ENCODE peak calls at places on chromosomes 3 and 15, in four cellular contexts. One of them, this sample, is unnamed.

GRCh38 chr3:41900265-41900664 is 61.6 kb downstream of the ULK4 start:
- DNase-seq in cardiac muscle cell: peak
- DNase-seq in heart left ventricle: no peak
- DNase-seq in esophagus muscularis mucosa: no peak
- DNase-seq in this sample: no peak

GRCh38 chr3:153927107-153927506 is 194.1 kb upstream of the ARHGEF26 start:
- DNase-seq in cardiac muscle cell: no peak
- DNase-seq in heart left ventricle: no peak
- DNase-seq in esophagus muscularis mucosa: no peak
- DNase-seq in this sample: no peak

GRCh38 chr3:35760147-35760546 is 120.8 kb downstream of the ARPP21 start:
- DNase-seq in cardiac muscle cell: peak
- DNase-seq in heart left ventricle: no peak
- DNase-seq in esophagus muscularis mucosa: no peak
- DNase-seq in this sample: no peak

GRCh38 chr15:41331833-41332787 is at the start of gene OIP5:
- DNase-seq in cardiac muscle cell: peak
- DNase-seq in heart left ventricle: peak
- DNase-seq in esophagus muscularis mucosa: peak
- DNase-seq in this sample: peak

GRCh38 chr15:93190238-93190637 is 101.2 kb upstream of the RGMA start:
- DNase-seq in cardiac muscle cell: no peak
- DNase-seq in heart left ventricle: no peak
- DNase-seq in esophagus muscularis mucosa: no peak
- DNase-seq in this sample: no peak

GRCh38 chr3:61114316-61114953 is 136.8 kb downstream of the FHIT start:
- DNase-seq in cardiac muscle cell: no peak
- DNase-seq in heart left ventricle: no peak
- DNase-seq in esophagus muscularis mucosa: no peak
- DNase-seq in this sample: no peak

GRCh38 chr3:149608987-149609386 is 48.8 kb downstream of the WWTR1 start:
- DNase-seq in cardiac muscle cell: no peak
- DNase-seq in heart left ventricle: no peak
- DNase-seq in esophagus muscularis mucosa: no peak
- DNase-seq in this sample: no peak

GRCh38 chr15:51801391-51801835 is 28.0 kb upstream of the TMOD3 start:
- DNase-seq in cardiac muscle cell: peak
- DNase-seq in heart left ventricle: no peak
- DNase-seq in esophagus muscularis mucosa: no peak
- DNase-seq in this sample: peak

GRCh38 chr3:112365035-112365434 is 32.1 kb downstream of the CD200 start:
- DNase-seq in cardiac muscle cell: no peak
- DNase-seq in heart left ventricle: no peak
- DNase-seq in esophagus muscularis mucosa: no peak
- DNase-seq in this sample: no peak

GRCh38 chr15:88985547-88986393 is 72.6 kb upstream of the MFGE8 start:
- DNase-seq in cardiac muscle cell: no peak
- DNase-seq in heart left ventricle: no peak
- DNase-seq in esophagus muscularis mucosa: no peak
- DNase-seq in this sample: no peak

GRCh38 chr3:195150194-195151118 is 120.5 kb downstream of the XXYLT1 start:
- DNase-seq in cardiac muscle cell: peak
- DNase-seq in heart left ventricle: peak
- DNase-seq in esophagus muscularis mucosa: no peak
- DNase-seq in this sample: peak

GRCh38 chr3:193732827-193733226 is 139.8 kb downstream of the OPA1 start:
- DNase-seq in cardiac muscle cell: no peak
- DNase-seq in heart left ventricle: no peak
- DNase-seq in esophagus muscularis mucosa: peak
- DNase-seq in this sample: no peak

GRCh38 chr15:48424076-48424475 is 92.8 kb downstream of the DUT start:
- DNase-seq in cardiac muscle cell: no peak
- DNase-seq in heart left ventricle: no peak
- DNase-seq in esophagus muscularis mucosa: no peak
- DNase-seq in this sample: no peak

GRCh38 chr3:13947912-13948311 is 68.0 kb upstream of the WNT7A start:
- DNase-seq in cardiac muscle cell: peak
- DNase-seq in heart left ventricle: no peak
- DNase-seq in esophagus muscularis mucosa: no peak
- DNase-seq in this sample: no peak

GRCh38 chr15:24761704-24762302 is 86.2 kb downstream of the NPAP1 start:
- DNase-seq in cardiac muscle cell: no peak
- DNase-seq in heart left ventricle: no peak
- DNase-seq in esophagus muscularis mucosa: no peak
- DNase-seq in this sample: no peak

GRCh38 chr3:9715764-9716437 is 12.3 kb downstream of the CPNE9 start:
- DNase-seq in cardiac muscle cell: no peak
- DNase-seq in heart left ventricle: no peak
- DNase-seq in esophagus muscularis mucosa: peak
- DNase-seq in this sample: peak

GRCh38 chr3:162398554-162398953 is 901.9 kb downstream of the OTOL1 start:
- DNase-seq in cardiac muscle cell: no peak
- DNase-seq in heart left ventricle: no peak
- DNase-seq in esophagus muscularis mucosa: no peak
- DNase-seq in this sample: no peak

GRCh38 chr15:67146875-67147381 is 81.5 kb downstream of the SMAD3 start:
- DNase-seq in cardiac muscle cell: no peak
- DNase-seq in heart left ventricle: no peak
- DNase-seq in esophagus muscularis mucosa: no peak
- DNase-seq in this sample: peak

GRCh38 chr3:178367817-178368617 is 168.2 kb upstream of the KCNMB2 start:
- DNase-seq in cardiac muscle cell: no peak
- DNase-seq in heart left ventricle: no peak
- DNase-seq in esophagus muscularis mucosa: no peak
- DNase-seq in this sample: no peak

GRCh38 chr3:183626877-183627594 is 8.4 kb upstream of the KLHL24 start:
- DNase-seq in cardiac muscle cell: peak
- DNase-seq in heart left ventricle: peak
- DNase-seq in esophagus muscularis mucosa: no peak
- DNase-seq in this sample: no peak

GRCh38 chr3:56484096-56484495 is 15.8 kb upstream of the ERC2 start:
- DNase-seq in cardiac muscle cell: no peak
- DNase-seq in heart left ventricle: no peak
- DNase-seq in esophagus muscularis mucosa: no peak
- DNase-seq in this sample: no peak
- TF ChIP-seq CTCF in cardiac muscle cell: no peak
- TF ChIP-seq CTCF in heart left ventricle: no peak
- TF ChIP-seq CTCF in esophagus muscularis mucosa: no peak
- TF ChIP-seq CTCF in this sample: no peak

GRCh38 chr3:186097317-186097662 is 11.6 kb downstream of the ETV5 start:
- DNase-seq in cardiac muscle cell: no peak
- DNase-seq in heart left ventricle: no peak
- DNase-seq in esophagus muscularis mucosa: no peak
- DNase-seq in this sample: no peak
- TF ChIP-seq CTCF in cardiac muscle cell: no peak
- TF ChIP-seq CTCF in heart left ventricle: no peak
- TF ChIP-seq CTCF in esophagus muscularis mucosa: no peak
- TF ChIP-seq CTCF in this sample: no peak

DNA sequence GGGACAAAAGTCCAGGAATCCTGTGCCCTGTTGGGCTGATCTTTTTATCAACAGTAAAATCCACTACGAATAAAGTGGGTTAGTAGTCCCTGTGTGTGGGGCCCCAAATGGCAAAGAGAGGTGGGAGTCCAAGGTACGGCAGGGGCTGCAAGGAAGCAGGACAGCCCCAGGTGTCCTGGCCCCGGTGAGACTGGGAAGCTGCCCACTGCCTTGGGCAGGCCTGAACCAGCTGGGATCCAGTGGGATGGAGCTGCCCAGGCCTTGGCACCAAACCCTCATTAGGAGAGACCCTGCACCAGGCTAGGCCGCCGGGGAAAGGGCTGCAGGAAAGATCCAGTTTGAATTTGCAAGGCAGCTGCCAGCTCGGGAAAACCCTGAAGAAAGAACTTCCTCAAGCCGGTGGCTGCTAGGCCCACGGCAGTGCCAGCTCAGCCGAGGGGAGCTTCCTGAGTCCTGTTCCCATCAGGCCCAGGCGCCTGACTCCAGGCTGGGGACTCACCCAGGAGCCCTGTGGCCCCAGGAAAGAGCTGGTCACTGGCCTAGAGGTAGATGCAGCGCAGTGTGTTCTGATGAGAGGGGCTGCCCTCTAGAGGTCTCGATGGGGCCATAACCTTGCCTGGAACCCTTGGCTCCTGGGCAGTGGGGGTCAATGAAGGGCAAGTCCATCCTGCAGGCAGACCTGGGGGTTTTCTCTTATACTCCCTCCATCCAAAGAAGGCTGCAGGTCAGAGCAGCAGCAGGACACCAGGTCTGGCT is 14.4 kb upstream of the GNAI2 start:
- DNase-seq in cardiac muscle cell: no peak
- DNase-seq in heart left ventricle: no peak
- DNase-seq in esophagus muscularis mucosa: no peak
- DNase-seq in this sample: no peak
- TF ChIP-seq CTCF in cardiac muscle cell: no peak
- TF ChIP-seq CTCF in heart left ventricle: no peak
- TF ChIP-seq CTCF in esophagus muscularis mucosa: no peak
- TF ChIP-seq CTCF in this sample: no peak

DNA sequence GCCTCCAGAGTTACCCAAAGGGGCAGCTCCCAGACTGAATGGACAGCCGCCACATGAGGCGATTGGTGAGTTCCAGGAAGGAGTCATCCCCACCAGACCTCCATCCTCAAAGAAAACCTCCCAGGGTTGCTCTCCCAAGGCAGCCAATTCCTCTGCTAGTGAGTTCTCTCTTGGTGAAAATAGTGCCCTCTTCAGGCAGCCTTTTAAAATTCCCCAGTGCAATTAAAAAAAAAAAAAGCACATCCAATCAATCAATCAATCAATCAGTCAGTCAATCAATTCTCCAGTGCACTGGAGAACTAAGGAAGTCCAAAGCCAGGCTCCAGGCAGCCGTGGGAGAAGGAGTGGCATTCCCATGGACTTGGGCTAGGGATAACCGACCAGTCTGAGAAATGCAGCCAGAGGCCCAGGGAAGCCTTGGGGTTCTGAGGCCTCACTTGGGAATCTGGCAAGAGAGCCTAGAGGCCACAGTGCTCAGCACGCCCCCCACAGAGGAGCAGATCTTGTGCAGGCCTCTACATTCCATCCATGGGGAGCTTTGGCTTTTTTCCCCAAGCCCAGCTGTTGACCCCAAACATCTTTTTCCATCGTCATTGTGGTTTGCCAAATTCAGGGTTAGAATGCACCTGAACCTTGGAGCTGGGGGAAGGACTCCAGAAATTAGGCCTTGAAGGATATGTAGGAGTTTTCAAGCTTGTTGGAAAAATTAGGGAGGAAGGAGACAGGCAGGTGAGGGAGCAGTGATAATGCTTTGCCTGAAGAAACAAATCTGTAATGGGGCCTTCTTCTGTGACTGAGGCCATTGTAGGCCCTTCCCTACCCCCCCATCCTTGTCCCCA is 4.8 kb downstream of the PAQR5 start:
- DNase-seq in cardiac muscle cell: no peak
- DNase-seq in heart left ventricle: no peak
- DNase-seq in esophagus muscularis mucosa: no peak
- DNase-seq in this sample: no peak
- TF ChIP-seq CTCF in cardiac muscle cell: peak
- TF ChIP-seq CTCF in heart left ventricle: peak
- TF ChIP-seq CTCF in esophagus muscularis mucosa: no peak
- TF ChIP-seq CTCF in this sample: no peak

DNA sequence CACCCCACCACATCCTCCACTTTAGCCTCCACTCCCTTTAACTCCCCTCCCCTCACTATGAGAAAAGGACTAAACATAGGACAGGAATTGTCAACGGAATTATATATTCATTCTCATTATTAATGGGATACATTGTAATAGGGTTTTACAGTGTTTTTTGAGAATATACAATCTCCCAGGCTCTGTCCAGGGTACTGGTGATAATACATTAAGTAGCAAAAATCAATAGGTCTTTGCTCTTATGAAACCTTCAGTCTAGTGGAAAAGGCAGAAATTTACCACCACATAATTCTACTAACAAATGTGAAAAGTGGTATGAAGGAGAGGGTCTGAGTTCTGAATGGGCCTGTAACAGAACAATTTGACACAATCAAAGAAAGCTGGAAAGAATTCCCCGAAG is 28.2 kb upstream of the IGSF11 start:
- DNase-seq in cardiac muscle cell: no peak
- DNase-seq in heart left ventricle: no peak
- DNase-seq in esophagus muscularis mucosa: no peak
- DNase-seq in this sample: no peak
- TF ChIP-seq CTCF in cardiac muscle cell: no peak
- TF ChIP-seq CTCF in heart left ventricle: no peak
- TF ChIP-seq CTCF in esophagus muscularis mucosa: no peak
- TF ChIP-seq CTCF in this sample: no peak

DNA sequence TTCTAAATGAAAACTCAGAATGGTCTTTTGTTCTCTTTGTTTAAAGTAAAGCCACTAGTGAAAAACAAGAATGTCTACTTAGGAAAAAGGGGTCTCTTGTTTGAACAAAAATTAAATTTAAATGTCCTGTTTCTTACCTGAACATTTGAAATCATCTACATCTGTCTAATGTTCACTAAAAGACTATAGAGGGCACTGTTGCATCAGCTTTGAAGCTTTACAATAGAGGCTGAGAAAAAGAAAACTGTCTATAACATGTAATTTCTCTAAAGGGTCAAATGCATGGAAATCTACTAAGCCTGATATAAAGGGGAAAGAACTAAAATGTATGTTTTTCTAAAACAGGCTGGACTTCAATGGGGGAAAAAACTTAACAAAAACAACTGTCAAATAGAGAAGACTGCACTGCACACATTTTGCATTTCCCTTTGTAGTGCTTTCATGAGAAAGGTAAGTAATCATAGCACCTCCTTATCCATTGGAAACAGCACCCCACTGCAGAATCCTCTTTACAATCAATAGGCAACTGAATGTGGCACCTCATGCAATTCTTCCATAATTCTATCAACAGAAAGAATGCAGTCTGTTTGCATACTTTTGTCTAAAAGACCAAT is 26.3 kb downstream of the DPH6 start:
- DNase-seq in cardiac muscle cell: peak
- DNase-seq in heart left ventricle: no peak
- DNase-seq in esophagus muscularis mucosa: no peak
- DNase-seq in this sample: no peak
- TF ChIP-seq CTCF in cardiac muscle cell: peak
- TF ChIP-seq CTCF in heart left ventricle: peak
- TF ChIP-seq CTCF in esophagus muscularis mucosa: peak
- TF ChIP-seq CTCF in this sample: peak

GRCh38 chr3:23183731-23184130 is 19.4 kb upstream of the UBE2E2 start:
- DNase-seq in cardiac muscle cell: peak
- DNase-seq in heart left ventricle: no peak
- DNase-seq in esophagus muscularis mucosa: no peak
- DNase-seq in this sample: peak
- TF ChIP-seq CTCF in cardiac muscle cell: peak
- TF ChIP-seq CTCF in heart left ventricle: peak
- TF ChIP-seq CTCF in esophagus muscularis mucosa: peak
- TF ChIP-seq CTCF in this sample: no peak

This sample was measured in Calu3.